ENCODE peak calls at places on chromosome 21, in nine cellular contexts. One of them, this sample, is unnamed.
A peak's percentile ranks its signal among the peaks of the same experiment; 100 is the strongest.

GRCh38 chr21:26124421-26124833 is 46.1 kb downstream of the APP start:
- DNase-seq in esophagus squamous epithelium: no peak
- DNase-seq in fibroblast of lung: peak; percentile 64
- DNase-seq in pancreas: no peak
- DNase-seq in breast epithelium: no peak
- DNase-seq in cardiac muscle cell: peak; percentile 33
- DNase-seq in upper lobe of right lung: no peak
- DNase-seq in mucosa of descending colon: no peak
- DNase-seq in adipocyte: no peak
- DNase-seq in this sample: no peak

GRCh38 chr21:26982767-26983166 is 15.9 kb upstream of the ADAMTS5 start:
- DNase-seq in esophagus squamous epithelium: no peak
- DNase-seq in fibroblast of lung: peak; percentile 33
- DNase-seq in pancreas: no peak
- DNase-seq in breast epithelium: no peak
- DNase-seq in cardiac muscle cell: no peak
- DNase-seq in upper lobe of right lung: no peak
- DNase-seq in mucosa of descending colon: no peak
- DNase-seq in adipocyte: peak; percentile 23
- DNase-seq in this sample: peak; percentile 48

GRCh38 chr21:31268090-31268489 is 76.0 kb downstream of the TIAM1 start:
- DNase-seq in esophagus squamous epithelium: no peak
- DNase-seq in fibroblast of lung: no peak
- DNase-seq in pancreas: no peak
- DNase-seq in breast epithelium: no peak
- DNase-seq in cardiac muscle cell: no peak
- DNase-seq in upper lobe of right lung: no peak
- DNase-seq in mucosa of descending colon: no peak
- DNase-seq in adipocyte: no peak
- DNase-seq in this sample: no peak

GRCh38 chr21:21897275-21897883 is 899.2 kb downstream of the NCAM2 start:
- DNase-seq in esophagus squamous epithelium: no peak
- DNase-seq in fibroblast of lung: peak; percentile 43
- DNase-seq in pancreas: no peak
- DNase-seq in breast epithelium: no peak
- DNase-seq in cardiac muscle cell: no peak
- DNase-seq in upper lobe of right lung: no peak
- DNase-seq in mucosa of descending colon: no peak
- DNase-seq in adipocyte: peak; percentile 14
- DNase-seq in this sample: no peak

GRCh38 chr21:29376556-29376955 is 77.8 kb downstream of the BACH1 start:
- DNase-seq in esophagus squamous epithelium: no peak
- DNase-seq in fibroblast of lung: no peak
- DNase-seq in pancreas: peak; percentile 36
- DNase-seq in breast epithelium: no peak
- DNase-seq in cardiac muscle cell: peak; percentile 42
- DNase-seq in upper lobe of right lung: peak; percentile 69
- DNase-seq in mucosa of descending colon: peak; percentile 47
- DNase-seq in adipocyte: no peak
- DNase-seq in this sample: peak; percentile 51

GRCh38 chr21:14528815-14529214 is 17.3 kb downstream of the SAMSN1 start:
- DNase-seq in esophagus squamous epithelium: no peak
- DNase-seq in fibroblast of lung: no peak
- DNase-seq in pancreas: no peak
- DNase-seq in breast epithelium: no peak
- DNase-seq in cardiac muscle cell: no peak
- DNase-seq in upper lobe of right lung: no peak
- DNase-seq in mucosa of descending colon: no peak
- DNase-seq in adipocyte: no peak
- DNase-seq in this sample: no peak

GRCh38 chr21:42238185-42238934 is 19.4 kb downstream of the ABCG1 start:
- DNase-seq in esophagus squamous epithelium: no peak
- DNase-seq in fibroblast of lung: no peak
- DNase-seq in pancreas: peak; percentile 2
- DNase-seq in breast epithelium: no peak
- DNase-seq in cardiac muscle cell: no peak
- DNase-seq in upper lobe of right lung: no peak
- DNase-seq in mucosa of descending colon: no peak
- DNase-seq in adipocyte: no peak
- DNase-seq in this sample: no peak

GRCh38 chr21:17128132-17128531 is 384.7 kb upstream of the CXADR start:
- DNase-seq in esophagus squamous epithelium: no peak
- DNase-seq in fibroblast of lung: no peak
- DNase-seq in pancreas: no peak
- DNase-seq in breast epithelium: no peak
- DNase-seq in cardiac muscle cell: no peak
- DNase-seq in upper lobe of right lung: no peak
- DNase-seq in mucosa of descending colon: no peak
- DNase-seq in adipocyte: no peak
- DNase-seq in this sample: no peak

GRCh38 chr21:32578107-32578691 is 7.1 kb downstream of the TCP10L start:
- DNase-seq in esophagus squamous epithelium: no peak
- DNase-seq in fibroblast of lung: peak; percentile 7
- DNase-seq in pancreas: no peak
- DNase-seq in breast epithelium: no peak
- DNase-seq in cardiac muscle cell: peak; percentile 11
- DNase-seq in upper lobe of right lung: no peak
- DNase-seq in mucosa of descending colon: peak; percentile 56
- DNase-seq in adipocyte: no peak
- DNase-seq in this sample: no peak

GRCh38 chr21:34688145-34688544 is 19.4 kb downstream of the CLIC6 start:
- DNase-seq in esophagus squamous epithelium: no peak
- DNase-seq in fibroblast of lung: no peak
- DNase-seq in pancreas: no peak
- DNase-seq in breast epithelium: no peak
- DNase-seq in cardiac muscle cell: no peak
- DNase-seq in upper lobe of right lung: no peak
- DNase-seq in mucosa of descending colon: no peak
- DNase-seq in adipocyte: no peak
- DNase-seq in this sample: no peak

GRCh38 chr21:33859373-33860102 is 56.1 kb downstream of the ATP5PO start:
- DNase-seq in esophagus squamous epithelium: no peak
- DNase-seq in fibroblast of lung: no peak
- DNase-seq in pancreas: no peak
- DNase-seq in breast epithelium: no peak
- DNase-seq in cardiac muscle cell: no peak
- DNase-seq in upper lobe of right lung: peak; percentile 18
- DNase-seq in mucosa of descending colon: no peak
- DNase-seq in adipocyte: no peak
- DNase-seq in this sample: no peak

GRCh38 chr21:25895565-25896205 is 160.9 kb downstream of the GABPA start:
- DNase-seq in esophagus squamous epithelium: no peak
- DNase-seq in fibroblast of lung: peak; percentile 39
- DNase-seq in pancreas: no peak
- DNase-seq in breast epithelium: no peak
- DNase-seq in cardiac muscle cell: peak; percentile 17
- DNase-seq in upper lobe of right lung: no peak
- DNase-seq in mucosa of descending colon: no peak
- DNase-seq in adipocyte: peak; percentile 55
- DNase-seq in this sample: no peak

GRCh38 chr21:16533692-16534407 is 804.1 kb downstream of the USP25 start:
- DNase-seq in esophagus squamous epithelium: no peak
- DNase-seq in fibroblast of lung: peak; percentile 41
- DNase-seq in pancreas: no peak
- DNase-seq in breast epithelium: no peak
- DNase-seq in cardiac muscle cell: no peak
- DNase-seq in upper lobe of right lung: no peak
- DNase-seq in mucosa of descending colon: no peak
- DNase-seq in adipocyte: no peak
- DNase-seq in this sample: no peak

GRCh38 chr21:25639167-25639921 is at the start of gene JAM2:
- DNase-seq in esophagus squamous epithelium: no peak
- DNase-seq in fibroblast of lung: peak; percentile 39
- DNase-seq in pancreas: peak; percentile 27
- DNase-seq in breast epithelium: peak; percentile 23
- DNase-seq in cardiac muscle cell: peak; percentile 57
- DNase-seq in upper lobe of right lung: peak; percentile 67
- DNase-seq in mucosa of descending colon: peak; percentile 39
- DNase-seq in adipocyte: peak; percentile 82
- DNase-seq in this sample: peak; percentile 86

DNA sequence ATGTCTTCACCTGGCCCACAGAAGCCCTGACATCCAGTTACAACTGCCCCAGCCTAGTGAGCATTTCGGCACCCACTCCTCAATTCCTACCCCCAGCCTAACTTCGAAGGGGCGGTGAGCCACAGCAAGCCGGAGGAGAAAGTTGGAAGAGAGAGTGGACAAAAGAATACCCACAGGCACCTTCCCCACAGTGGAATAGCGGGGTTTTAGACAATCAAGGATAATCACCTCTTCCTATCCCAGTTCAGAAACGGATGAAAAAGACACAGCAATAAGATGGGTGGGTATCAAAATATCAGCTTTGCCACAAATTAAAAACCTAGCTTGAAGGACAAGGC is 1.3 kb upstream of the LSS start:
- DNase-seq in esophagus squamous epithelium: no peak
- DNase-seq in fibroblast of lung: no peak
- DNase-seq in pancreas: no peak
- DNase-seq in breast epithelium: no peak
- DNase-seq in cardiac muscle cell: no peak
- DNase-seq in upper lobe of right lung: no peak
- DNase-seq in mucosa of descending colon: no peak
- DNase-seq in adipocyte: no peak
- DNase-seq in this sample: no peak
- H3K36me3 ChIP-seq in esophagus squamous epithelium: peaks cover 3% of the 10 kb centered on the region
- H3K36me3 ChIP-seq in fibroblast of lung: peaks cover 3% of the 10 kb centered on the region
- H3K36me3 ChIP-seq in pancreas: peaks cover 4% of the 10 kb centered on the region
- H3K36me3 ChIP-seq in breast epithelium: no peaks in the 10 kb centered on the region
- H3K36me3 ChIP-seq in cardiac muscle cell: peaks cover 11% of the 10 kb centered on the region
- H3K36me3 ChIP-seq in upper lobe of right lung: peaks cover 14% of the 10 kb centered on the region
- H3K36me3 ChIP-seq in mucosa of descending colon: no peaks in the 10 kb centered on the region
- H3K36me3 ChIP-seq in adipocyte: peaks cover 23% of the 10 kb centered on the region
- H3K36me3 ChIP-seq in this sample: peaks cover 9% of the 10 kb centered on the region

DNA sequence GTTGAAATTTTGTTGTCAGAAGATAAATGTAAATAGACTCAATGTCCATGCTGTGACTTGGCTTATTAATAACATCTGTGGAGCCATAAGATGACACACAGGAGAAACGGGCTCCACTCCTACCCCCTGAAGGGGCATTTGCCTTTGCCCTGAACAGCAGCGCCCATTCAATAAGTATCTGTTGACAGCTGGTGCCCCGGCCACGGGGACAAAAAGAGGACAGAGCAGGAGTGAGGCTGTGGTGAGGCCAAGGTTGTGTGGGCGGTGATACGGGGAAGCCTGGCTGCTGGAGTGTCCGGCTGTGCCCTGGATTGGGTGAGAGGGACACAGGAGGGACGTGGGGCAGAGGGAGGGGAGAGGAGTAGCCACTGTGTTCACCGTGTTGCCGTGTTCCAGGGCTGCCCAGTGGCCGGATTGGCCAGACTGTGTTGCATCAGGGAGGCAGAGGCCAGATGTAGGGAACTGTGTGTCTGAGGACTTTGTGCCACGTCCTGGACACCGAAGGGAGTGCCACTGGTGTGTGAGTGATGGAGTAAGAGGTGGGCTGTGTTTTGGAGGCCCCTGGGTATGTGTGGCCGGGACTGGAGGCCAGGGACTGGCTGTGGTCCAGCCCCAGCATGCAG is 15.1 kb downstream of the PRMT2 start:
- DNase-seq in esophagus squamous epithelium: no peak
- DNase-seq in fibroblast of lung: no peak
- DNase-seq in pancreas: no peak
- DNase-seq in breast epithelium: no peak
- DNase-seq in cardiac muscle cell: no peak
- DNase-seq in upper lobe of right lung: no peak
- DNase-seq in mucosa of descending colon: no peak
- DNase-seq in adipocyte: no peak
- DNase-seq in this sample: no peak
- H3K36me3 ChIP-seq in esophagus squamous epithelium: peaks cover 41% of the 10 kb centered on the region
- H3K36me3 ChIP-seq in fibroblast of lung: peaks cover 41% of the 10 kb centered on the region
- H3K36me3 ChIP-seq in pancreas: peaks cover 68% of the 10 kb centered on the region
- H3K36me3 ChIP-seq in breast epithelium: peaks cover 17% of the 10 kb centered on the region
- H3K36me3 ChIP-seq in cardiac muscle cell: peaks cover 62% of the 10 kb centered on the region
- H3K36me3 ChIP-seq in upper lobe of right lung: peaks cover 100% of the 10 kb centered on the region
- H3K36me3 ChIP-seq in mucosa of descending colon: peaks cover 10% of the 10 kb centered on the region
- H3K36me3 ChIP-seq in adipocyte: peaks cover 97% of the 10 kb centered on the region
- H3K36me3 ChIP-seq in this sample: peaks cover 72% of the 10 kb centered on the region

GRCh38 chr21:46347791-46348381 is 23.9 kb downstream of the PCNT start:
- DNase-seq in esophagus squamous epithelium: no peak
- DNase-seq in fibroblast of lung: peak; percentile 31
- DNase-seq in pancreas: no peak
- DNase-seq in breast epithelium: no peak
- DNase-seq in cardiac muscle cell: no peak
- DNase-seq in upper lobe of right lung: no peak
- DNase-seq in mucosa of descending colon: no peak
- DNase-seq in adipocyte: no peak
- DNase-seq in this sample: no peak
- H3K36me3 ChIP-seq in esophagus squamous epithelium: peaks cover 53% of the 10 kb centered on the region
- H3K36me3 ChIP-seq in fibroblast of lung: peaks cover 33% of the 10 kb centered on the region
- H3K36me3 ChIP-seq in pancreas: peaks cover 40% of the 10 kb centered on the region
- H3K36me3 ChIP-seq in breast epithelium: peaks cover 4% of the 10 kb centered on the region
- H3K36me3 ChIP-seq in cardiac muscle cell: peaks cover 33% of the 10 kb centered on the region
- H3K36me3 ChIP-seq in upper lobe of right lung: peaks cover 75% of the 10 kb centered on the region
- H3K36me3 ChIP-seq in mucosa of descending colon: no peaks in the 10 kb centered on the region
- H3K36me3 ChIP-seq in adipocyte: peaks cover 72% of the 10 kb centered on the region
- H3K36me3 ChIP-seq in this sample: peaks cover 38% of the 10 kb centered on the region

GRCh38 chr21:46006547-46007497 is 25.3 kb downstream of the COL6A1 start:
- DNase-seq in esophagus squamous epithelium: no peak
- DNase-seq in fibroblast of lung: no peak
- DNase-seq in pancreas: no peak
- DNase-seq in breast epithelium: peak; percentile 13
- DNase-seq in cardiac muscle cell: no peak
- DNase-seq in upper lobe of right lung: no peak
- DNase-seq in mucosa of descending colon: peak; percentile 14
- DNase-seq in adipocyte: no peak
- DNase-seq in this sample: peak; percentile 82

GRCh38 chr21:46005081-46005480 is 23.5 kb downstream of the COL6A1 start:
- DNase-seq in esophagus squamous epithelium: no peak
- DNase-seq in fibroblast of lung: no peak
- DNase-seq in pancreas: no peak
- DNase-seq in breast epithelium: no peak
- DNase-seq in cardiac muscle cell: no peak
- DNase-seq in upper lobe of right lung: no peak
- DNase-seq in mucosa of descending colon: no peak
- DNase-seq in adipocyte: no peak
- DNase-seq in this sample: peak; percentile 48

GRCh38 chr21:46003575-46004007 is 22.0 kb downstream of the COL6A1 start:
- DNase-seq in esophagus squamous epithelium: no peak
- DNase-seq in fibroblast of lung: no peak
- DNase-seq in pancreas: peak; percentile 16
- DNase-seq in breast epithelium: peak; percentile 16
- DNase-seq in cardiac muscle cell: no peak
- DNase-seq in upper lobe of right lung: no peak
- DNase-seq in mucosa of descending colon: peak; percentile 15
- DNase-seq in adipocyte: no peak
- DNase-seq in this sample: peak; percentile 82

GRCh38 chr21:46004168-46004861 is 22.7 kb downstream of the COL6A1 start:
- DNase-seq in esophagus squamous epithelium: no peak
- DNase-seq in fibroblast of lung: no peak
- DNase-seq in pancreas: peak; percentile 17
- DNase-seq in breast epithelium: no peak
- DNase-seq in cardiac muscle cell: no peak
- DNase-seq in upper lobe of right lung: no peak
- DNase-seq in mucosa of descending colon: no peak
- DNase-seq in adipocyte: no peak
- DNase-seq in this sample: peak; percentile 18

GRCh38 chr21:46005481-46005881 is 23.9 kb downstream of the COL6A1 start:
- DNase-seq in esophagus squamous epithelium: no peak
- DNase-seq in fibroblast of lung: no peak
- DNase-seq in pancreas: no peak
- DNase-seq in breast epithelium: peak; percentile 15
- DNase-seq in cardiac muscle cell: no peak
- DNase-seq in upper lobe of right lung: no peak
- DNase-seq in mucosa of descending colon: no peak
- DNase-seq in adipocyte: no peak
- DNase-seq in this sample: no peak
- H3K36me3 ChIP-seq in esophagus squamous epithelium: no peaks in the 10 kb centered on the region
- H3K36me3 ChIP-seq in fibroblast of lung: peaks cover 38% of the 10 kb centered on the region
- H3K36me3 ChIP-seq in pancreas: no peaks in the 10 kb centered on the region
- H3K36me3 ChIP-seq in breast epithelium: no peaks in the 10 kb centered on the region
- H3K36me3 ChIP-seq in cardiac muscle cell: no peaks in the 10 kb centered on the region
- H3K36me3 ChIP-seq in upper lobe of right lung: peaks cover 4% of the 10 kb centered on the region
- H3K36me3 ChIP-seq in mucosa of descending colon: no peaks in the 10 kb centered on the region
- H3K36me3 ChIP-seq in adipocyte: peaks cover 44% of the 10 kb centered on the region
- H3K36me3 ChIP-seq in this sample: peaks cover 10% of the 10 kb centered on the region